ENCODE peak calls at places on chromosome 19, in five cellular contexts. Z is heart left ventricle, R is IMR-90, G is HCT116, F is tibial nerve. D is an unnamed sample.

GRCh38 chr19:19997656-19998268 is 41.5 kb downstream of the ZNF682 start:
- DNase-seq in Z (no peak), R (no peak), G (no peak), F (no peak), D (peak; percentile 49)

GRCh38 chr19:938233-938923 is 12.5 kb downstream of the ARID3A start:
- DNase-seq in Z (no peak), R (no peak), G (no peak), F (no peak), D (no peak)

GRCh38 chr19:4889034-4889825 is 13.5 kb downstream of the ARRDC5 start:
- DNase-seq in Z (no peak), R (peak; percentile 83), G (no peak), F (no peak), D (no peak)

GRCh38 chr19:48487944-48488343 is 18.8 kb downstream of the CYTH2 start:
- DNase-seq in Z (peak; percentile 87), R (peak; percentile 70), G (peak; percentile 90), F (no peak), D (no peak)

GRCh38 chr19:43765109-43765876 is 10.5 kb upstream of the SMG9 start:
- DNase-seq in Z (peak; percentile 77), R (peak; percentile 97), G (peak; percentile 93), F (no peak), D (peak; percentile 75)

GRCh38 chr19:49243726-49244125 is 81.3 kb downstream of the SLC6A16 start:
- DNase-seq in Z (no peak), R (no peak), G (no peak), F (no peak), D (no peak)

GRCh38 chr19:49157445-49158224 is at the start of gene TRPM4:
- DNase-seq in Z (peak; percentile 97), R (peak; percentile 61), G (peak; percentile 62), F (peak; percentile 79), D (peak; percentile 40)

GRCh38 chr19:58334691-58335249 is 8.0 kb downstream of the ZSCAN22 start:
- DNase-seq in Z (no peak), R (no peak), G (no peak), F (no peak), D (no peak)

GRCh38 chr19:16303755-16304154 is 20.9 kb upstream of the KLF2 start:
- DNase-seq in Z (no peak), R (no peak), G (no peak), F (no peak), D (no peak)

GRCh38 chr19:2255112-2255845 is 938 bp downstream of the JSRP1 start:
- DNase-seq in Z (no peak), R (no peak), G (no peak), F (no peak), D (no peak)

GRCh38 chr19:48999481-49000325 is 6.0 kb downstream of the RUVBL2 start:
- DNase-seq in Z (no peak), R (peak; percentile 67), G (no peak), F (no peak), D (peak; percentile 67)

GRCh38 chr19:12840091-12841079 is 2.1 kb downstream of the MAST1 start:
- DNase-seq in Z (peak; percentile 42), R (peak; percentile 63), G (peak; percentile 93), F (no peak), D (peak; percentile 49)

GRCh38 chr19:19256072-19256969 is 16.8 kb downstream of the TM6SF2 start:
- DNase-seq in Z (no peak), R (no peak), G (no peak), F (no peak), D (peak; percentile 79)

GRCh38 chr19:37654525-37654832 is 786 bp downstream of the ZFP30 start:
- DNase-seq in Z (no peak), R (peak; percentile 26), G (no peak), F (no peak), D (peak; percentile 63)

GRCh38 chr19:2634228-2634951 is 68.1 kb downstream of the GNG7 start:
- DNase-seq in Z (peak; percentile 85), R (no peak), G (no peak), F (no peak), D (peak; percentile 49)

GRCh38 chr19:14030997-14031718 is 404 bp upstream of the IL27RA start:
- DNase-seq in Z (no peak), R (no peak), G (no peak), F (no peak), D (no peak)

GRCh38 chr19:48812094-48812929 is 1.5 kb upstream of the BCAT2 start:
- DNase-seq in Z (peak; percentile 93), R (peak; percentile 13), G (no peak), F (peak; percentile 90), D (peak; percentile 83)

GRCh38 chr19:51168571-51169282 is 26.6 kb downstream of the SIGLEC7 start:
- DNase-seq in Z (no peak), R (no peak), G (no peak), F (no peak), D (no peak)

GRCh38 chr19:34236035-34236793 is 18.1 kb upstream of the GARRE1 start:
- DNase-seq in Z (no peak), R (peak; percentile 82), G (no peak), F (no peak), D (no peak)

GRCh38 chr19:19459707-19460251 is 54.3 kb downstream of the GATAD2A start:
- DNase-seq in Z (peak; percentile 64), R (peak; percentile 87), G (no peak), F (no peak), D (no peak)

GRCh38 chr19:7605490-7606222 is 10.0 kb downstream of the CAMSAP3 start:
- DNase-seq in Z (no peak), R (no peak), G (peak; percentile 79), F (no peak), D (peak; percentile 82)

GRCh38 chr19:1223018-1223855 is 14.6 kb downstream of the CBARP start:
- DNase-seq in Z (no peak), R (peak; percentile 42), G (no peak), F (no peak), D (peak; percentile 71)

GRCh38 chr19:34555447-34555846 is 73.9 kb downstream of the WTIP start:
- DNase-seq in Z (no peak), R (no peak), G (peak; percentile 24), F (no peak), D (peak; percentile 20)

GRCh38 chr19:2529473-2529918 is 53.6 kb downstream of the GADD45B start:
- DNase-seq in Z (no peak), R (peak; percentile 96), G (peak; percentile 97), F (no peak), D (peak; percentile 91)

GRCh38 chr19:49136771-49137171 is 17.4 kb downstream of the PPFIA3 start:
- DNase-seq in Z (peak; percentile 84), R (peak; percentile 50), G (no peak), F (no peak), D (no peak)

GRCh38 chr19:51480590-51480989 is 2.3 kb downstream of the CEACAM18 start:
- DNase-seq in Z (no peak), R (no peak), G (no peak), F (no peak), D (peak; percentile 63)

GRCh38 chr19:51330366-51330765 is 11.6 kb downstream of the VSIG10L start:
- DNase-seq in Z (no peak), R (no peak), G (no peak), F (no peak), D (no peak)

DNA sequence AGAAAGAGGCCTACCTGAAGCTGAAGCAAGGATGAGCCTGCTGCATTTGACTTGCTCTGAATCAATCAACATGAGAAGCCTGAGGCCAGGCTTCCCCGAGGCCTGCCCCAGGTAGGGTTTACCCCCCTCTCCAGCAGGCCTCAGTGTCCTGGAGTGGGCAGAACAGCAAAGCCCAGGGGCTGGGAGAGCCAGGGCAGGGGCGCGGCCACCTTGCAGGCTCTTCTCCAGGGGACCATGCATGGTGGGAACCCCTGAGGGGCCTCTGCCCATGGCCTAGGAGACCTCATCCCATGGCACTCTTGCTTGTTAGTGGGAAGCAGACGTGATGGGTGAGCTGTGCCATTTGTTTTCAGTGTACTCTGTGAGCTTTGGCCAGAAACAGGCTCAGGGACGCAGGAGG is 19.9 kb upstream of the LRP3 start:
- DNase-seq in Z (no peak), R (no peak), G (no peak), F (no peak), D (no peak)
- TF ChIP-seq POLR2A in Z (no peak), R (no peak), G (no peak), F (no peak), D (no peak)

GRCh38 chr19:3708207-3708931 is at the start of gene TJP3:
- DNase-seq in Z (no peak), R (peak; percentile 39), G (peak; percentile 65), F (no peak), D (no peak)
- TF ChIP-seq POLR2A in Z (no peak), R (no peak), G (no peak), F (no peak), D (no peak)

DNA sequence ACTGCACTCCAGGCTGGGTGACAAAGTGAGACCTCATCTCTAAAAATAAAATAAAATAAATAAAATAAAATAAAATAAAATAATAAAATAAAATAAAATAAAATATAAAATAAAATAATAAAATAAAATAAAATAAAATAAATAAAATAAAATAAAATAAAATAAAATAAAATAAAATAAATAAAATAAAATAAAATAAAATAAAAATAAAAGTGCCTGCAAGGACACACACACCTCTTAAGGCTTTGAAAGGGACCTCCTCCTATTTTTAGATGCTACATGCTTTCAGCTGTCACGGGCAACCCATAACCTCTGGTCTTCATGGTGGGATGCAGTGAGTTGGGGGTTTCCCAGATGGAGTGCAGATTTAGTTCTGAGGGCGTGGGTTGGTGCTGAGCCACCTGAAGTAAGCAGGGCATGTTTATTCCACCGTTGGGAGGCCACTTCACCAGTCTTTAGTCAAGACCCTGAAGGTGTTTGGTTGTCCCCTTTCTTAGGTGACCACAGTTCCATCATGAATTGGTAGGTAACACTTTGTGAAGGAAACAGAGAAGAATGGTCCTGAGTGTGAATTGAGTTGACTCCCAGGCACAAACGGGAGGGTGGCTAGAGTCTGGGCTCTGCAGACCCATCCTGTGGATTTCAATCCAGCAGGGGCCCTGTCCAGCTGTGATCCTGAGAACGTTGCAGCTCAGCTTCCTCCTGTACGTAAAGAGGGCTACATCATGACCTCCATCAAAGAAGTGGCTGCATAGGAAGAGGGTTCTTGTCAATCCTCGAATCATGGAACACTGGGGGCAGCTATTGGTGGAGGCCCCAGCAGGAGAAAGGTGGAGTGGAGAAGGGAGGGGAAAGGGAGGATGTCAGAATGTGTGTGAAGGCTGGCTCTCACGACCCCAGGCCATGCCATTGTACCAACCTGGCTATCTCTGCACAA is 234.2 kb downstream of the ZNF536 start:
- DNase-seq in Z (no peak), R (no peak), G (no peak), F (no peak), D (no peak)
- TF ChIP-seq POLR2A in Z (no peak), R (no peak), G (no peak), F (no peak), D (no peak)

GRCh38 chr19:45784096-45784495 is 1.8 kb upstream of the DMPK start:
- DNase-seq in Z (no peak), R (no peak), G (no peak), F (no peak), D (no peak)
- TF ChIP-seq POLR2A in Z (no peak), R (no peak), G (no peak), F (no peak), D (no peak)

GRCh38 chr19:41897820-41898219 is 14.8 kb downstream of the ARHGEF1 start:
- DNase-seq in Z (no peak), R (no peak), G (no peak), F (no peak), D (no peak)
- TF ChIP-seq POLR2A in Z (no peak), R (no peak), G (no peak), F (no peak), D (no peak)